ENCODE peak calls at places on chromosomes 5 and 9, in six cellular contexts. One of them, this sample, is unnamed.
A peak's percentile ranks its signal among the peaks of the same experiment; 100 is the strongest.

GRCh38 chr9:131856105-131856504 is 116.2 kb upstream of the RAPGEF1 start:
- DNase-seq in upper lobe of left lung: no peak
- DNase-seq in Peyer's patch: no peak
- DNase-seq in gastrocnemius medialis: no peak
- DNase-seq in prostate gland: no peak
- DNase-seq in transverse colon: no peak
- DNase-seq in this sample: no peak

GRCh38 chr9:126616521-126616976 is 2.8 kb downstream of the LMX1B start:
- DNase-seq in prostate gland: no peak
- DNase-seq in Peyer's patch: no peak
- DNase-seq in gastrocnemius medialis: no peak
- DNase-seq in upper lobe of left lung: no peak
- DNase-seq in transverse colon: no peak
- DNase-seq in this sample: no peak

GRCh38 chr5:80492741-80493140 is 4.8 kb downstream of the FAM151B start:
- DNase-seq in gastrocnemius medialis: no peak
- DNase-seq in Peyer's patch: no peak
- DNase-seq in transverse colon: no peak
- DNase-seq in upper lobe of left lung: no peak
- DNase-seq in prostate gland: no peak
- DNase-seq in this sample: no peak

GRCh38 chr9:127980056-127980705 is 608 bp downstream of the EEIG1 start:
- DNase-seq in prostate gland: peak; percentile 62
- DNase-seq in gastrocnemius medialis: no peak
- DNase-seq in Peyer's patch: peak; percentile 87
- DNase-seq in transverse colon: peak; percentile 79
- DNase-seq in upper lobe of left lung: peak; percentile 93
- DNase-seq in this sample: no peak

GRCh38 chr5:73307645-73308346 is 134.8 kb downstream of the TMEM174 start:
- DNase-seq in Peyer's patch: no peak
- DNase-seq in gastrocnemius medialis: no peak
- DNase-seq in transverse colon: no peak
- DNase-seq in upper lobe of left lung: no peak
- DNase-seq in prostate gland: no peak
- DNase-seq in this sample: no peak

GRCh38 chr5:81425569-81425968 is 31.6 kb upstream of the ACOT12 start:
- DNase-seq in Peyer's patch: no peak
- DNase-seq in prostate gland: no peak
- DNase-seq in transverse colon: no peak
- DNase-seq in gastrocnemius medialis: no peak
- DNase-seq in upper lobe of left lung: no peak
- DNase-seq in this sample: no peak

GRCh38 chr5:115986358-115986757 is 24.1 kb downstream of the LVRN start:
- DNase-seq in prostate gland: no peak
- DNase-seq in transverse colon: no peak
- DNase-seq in gastrocnemius medialis: no peak
- DNase-seq in upper lobe of left lung: no peak
- DNase-seq in Peyer's patch: no peak
- DNase-seq in this sample: no peak

GRCh38 chr5:148807845-148808244 is 18.6 kb upstream of the ADRB2 start:
- DNase-seq in prostate gland: no peak
- DNase-seq in upper lobe of left lung: no peak
- DNase-seq in transverse colon: peak; percentile 19
- DNase-seq in gastrocnemius medialis: no peak
- DNase-seq in Peyer's patch: no peak
- DNase-seq in this sample: no peak

GRCh38 chr9:14238518-14238917 is 75.4 kb downstream of the NFIB start:
- DNase-seq in Peyer's patch: no peak
- DNase-seq in prostate gland: peak; percentile 17
- DNase-seq in upper lobe of left lung: no peak
- DNase-seq in gastrocnemius medialis: no peak
- DNase-seq in transverse colon: no peak
- DNase-seq in this sample: no peak

GRCh38 chr9:119667163-119667562 is 297.9 kb upstream of the BRINP1 start:
- DNase-seq in Peyer's patch: no peak
- DNase-seq in gastrocnemius medialis: no peak
- DNase-seq in transverse colon: no peak
- DNase-seq in upper lobe of left lung: no peak
- DNase-seq in prostate gland: no peak
- DNase-seq in this sample: no peak

GRCh38 chr5:89301572-89302025 is 418.6 kb upstream of the MEF2C start:
- DNase-seq in transverse colon: peak; percentile 9
- DNase-seq in gastrocnemius medialis: no peak
- DNase-seq in upper lobe of left lung: no peak
- DNase-seq in prostate gland: no peak
- DNase-seq in Peyer's patch: no peak
- DNase-seq in this sample: no peak
- TF ChIP-seq POLR2A in transverse colon: no peak
- TF ChIP-seq POLR2A in gastrocnemius medialis: no peak
- TF ChIP-seq POLR2A in upper lobe of left lung: no peak
- TF ChIP-seq POLR2A in prostate gland: no peak
- TF ChIP-seq POLR2A in Peyer's patch: no peak
- TF ChIP-seq POLR2A in this sample: no peak

DNA sequence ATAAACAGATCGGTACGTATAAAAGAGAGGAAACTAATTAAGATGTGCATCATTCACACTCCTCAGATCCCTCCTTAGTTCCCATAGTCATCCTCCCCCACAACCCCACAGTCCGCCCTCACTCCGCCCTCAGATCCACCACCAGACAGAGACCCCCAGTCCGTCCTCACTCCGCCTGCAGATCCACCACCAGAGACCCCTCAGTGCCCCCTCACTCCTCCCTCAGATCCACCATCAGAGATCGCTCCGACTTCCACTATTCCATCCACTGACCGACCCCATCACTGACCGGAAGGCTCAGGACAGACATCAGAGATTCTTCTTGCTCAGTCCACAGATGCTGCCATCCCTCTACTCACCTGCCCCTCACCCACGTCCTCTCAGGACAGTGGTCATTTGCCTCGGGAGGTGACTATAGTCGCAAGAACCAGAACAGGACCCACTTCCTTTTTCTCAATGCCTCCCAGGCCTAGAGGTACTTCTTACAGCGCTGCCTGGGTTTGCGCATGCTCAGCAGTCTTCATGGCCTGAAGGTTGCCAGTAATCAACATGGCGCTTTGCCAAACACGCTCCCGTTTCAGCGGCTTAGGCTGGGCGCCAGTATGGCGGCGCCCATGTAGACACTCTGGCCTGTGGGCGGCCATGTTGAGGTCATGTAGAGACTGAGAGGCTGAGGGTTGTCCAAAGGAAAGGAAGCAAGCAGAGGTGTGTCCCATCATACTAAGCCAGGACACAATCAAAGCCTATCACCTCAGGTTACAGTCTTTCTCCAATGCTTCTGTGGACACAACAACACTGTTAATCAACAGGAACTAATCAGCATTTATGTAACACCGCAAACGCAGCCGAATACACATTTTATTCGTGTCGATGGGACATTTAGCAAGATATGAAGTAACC is at the start of gene ZNF484:
- DNase-seq in Peyer's patch: peak; percentile 100
- DNase-seq in transverse colon: peak; percentile 99
- DNase-seq in prostate gland: peak; percentile 92
- DNase-seq in gastrocnemius medialis: peak; percentile 90
- DNase-seq in upper lobe of left lung: peak; percentile 93
- DNase-seq in this sample: peak; percentile 80
- TF ChIP-seq POLR2A in Peyer's patch: peak; percentile 32
- TF ChIP-seq POLR2A in transverse colon: peak; percentile 72
- TF ChIP-seq POLR2A in prostate gland: no peak
- TF ChIP-seq POLR2A in gastrocnemius medialis: no peak
- TF ChIP-seq POLR2A in upper lobe of left lung: no peak
- TF ChIP-seq POLR2A in this sample: peak; percentile 34

DNA sequence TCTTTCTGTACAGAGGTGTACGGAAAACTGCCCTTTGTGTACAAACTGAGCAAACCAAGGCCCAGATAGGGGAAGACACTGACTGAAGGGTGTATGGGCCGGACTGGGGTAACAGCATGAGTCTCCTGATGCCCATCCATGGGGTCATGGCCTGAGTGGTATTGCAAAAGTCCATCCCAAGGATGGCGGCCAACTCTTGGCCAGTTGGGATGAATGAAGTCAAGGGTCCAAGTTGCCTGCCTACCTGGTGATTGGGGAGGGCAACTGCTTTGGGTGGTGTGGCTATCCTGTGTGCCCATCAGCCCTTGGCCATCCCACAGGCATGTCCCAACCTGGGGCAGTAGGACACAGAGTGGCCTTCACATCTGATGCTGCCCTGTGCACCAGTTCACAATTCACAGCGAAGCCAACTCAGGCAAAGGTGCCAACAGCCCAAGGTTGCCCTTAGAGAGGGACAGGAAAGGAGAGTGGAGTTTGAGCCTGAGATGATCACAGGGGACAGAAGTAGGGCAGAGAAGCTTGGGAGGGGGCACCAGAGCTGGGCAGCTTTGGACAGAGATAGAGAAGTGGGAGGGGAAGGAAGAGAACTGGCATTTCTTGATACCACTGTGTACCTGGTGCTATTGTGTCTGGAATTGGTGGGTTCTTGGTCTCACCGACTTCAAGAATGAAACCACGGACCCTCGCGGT is 46.6 kb downstream of the COL15A1 start:
- DNase-seq in prostate gland: no peak
- DNase-seq in Peyer's patch: no peak
- DNase-seq in upper lobe of left lung: no peak
- DNase-seq in gastrocnemius medialis: no peak
- DNase-seq in transverse colon: no peak
- DNase-seq in this sample: no peak
- TF ChIP-seq POLR2A in prostate gland: no peak
- TF ChIP-seq POLR2A in Peyer's patch: no peak
- TF ChIP-seq POLR2A in upper lobe of left lung: no peak
- TF ChIP-seq POLR2A in gastrocnemius medialis: no peak
- TF ChIP-seq POLR2A in transverse colon: no peak
- TF ChIP-seq POLR2A in this sample: no peak

GRCh38 chr5:143434261-143435206 is 31.0 kb upstream of the NR3C1 start:
- DNase-seq in Peyer's patch: peak; percentile 74
- DNase-seq in upper lobe of left lung: no peak
- DNase-seq in transverse colon: no peak
- DNase-seq in gastrocnemius medialis: peak; percentile 3
- DNase-seq in prostate gland: no peak
- DNase-seq in this sample: no peak
- TF ChIP-seq POLR2A in Peyer's patch: no peak
- TF ChIP-seq POLR2A in upper lobe of left lung: no peak
- TF ChIP-seq POLR2A in transverse colon: no peak
- TF ChIP-seq POLR2A in gastrocnemius medialis: no peak
- TF ChIP-seq POLR2A in prostate gland: no peak
- TF ChIP-seq POLR2A in this sample: no peak

GRCh38 chr5:177446184-177447065 is at the start of gene PRR7:
- DNase-seq in transverse colon: peak; percentile 67
- DNase-seq in upper lobe of left lung: peak; percentile 96
- DNase-seq in prostate gland: peak; percentile 51
- DNase-seq in Peyer's patch: peak; percentile 85
- DNase-seq in gastrocnemius medialis: no peak
- DNase-seq in this sample: peak; percentile 80
- TF ChIP-seq POLR2A in transverse colon: peak; percentile 40
- TF ChIP-seq POLR2A in upper lobe of left lung: no peak
- TF ChIP-seq POLR2A in prostate gland: no peak
- TF ChIP-seq POLR2A in Peyer's patch: no peak
- TF ChIP-seq POLR2A in gastrocnemius medialis: no peak
- TF ChIP-seq POLR2A in this sample: peak; percentile 13

GRCh38 chr5:179613460-179614071 is 9.9 kb downstream of the HNRNPH1 start:
- DNase-seq in Peyer's patch: no peak
- DNase-seq in gastrocnemius medialis: no peak
- DNase-seq in prostate gland: no peak
- DNase-seq in upper lobe of left lung: no peak
- DNase-seq in transverse colon: no peak
- DNase-seq in this sample: no peak
- TF ChIP-seq POLR2A in Peyer's patch: no peak
- TF ChIP-seq POLR2A in gastrocnemius medialis: no peak
- TF ChIP-seq POLR2A in prostate gland: no peak
- TF ChIP-seq POLR2A in upper lobe of left lung: no peak
- TF ChIP-seq POLR2A in transverse colon: no peak
- TF ChIP-seq POLR2A in this sample: no peak

DNA sequence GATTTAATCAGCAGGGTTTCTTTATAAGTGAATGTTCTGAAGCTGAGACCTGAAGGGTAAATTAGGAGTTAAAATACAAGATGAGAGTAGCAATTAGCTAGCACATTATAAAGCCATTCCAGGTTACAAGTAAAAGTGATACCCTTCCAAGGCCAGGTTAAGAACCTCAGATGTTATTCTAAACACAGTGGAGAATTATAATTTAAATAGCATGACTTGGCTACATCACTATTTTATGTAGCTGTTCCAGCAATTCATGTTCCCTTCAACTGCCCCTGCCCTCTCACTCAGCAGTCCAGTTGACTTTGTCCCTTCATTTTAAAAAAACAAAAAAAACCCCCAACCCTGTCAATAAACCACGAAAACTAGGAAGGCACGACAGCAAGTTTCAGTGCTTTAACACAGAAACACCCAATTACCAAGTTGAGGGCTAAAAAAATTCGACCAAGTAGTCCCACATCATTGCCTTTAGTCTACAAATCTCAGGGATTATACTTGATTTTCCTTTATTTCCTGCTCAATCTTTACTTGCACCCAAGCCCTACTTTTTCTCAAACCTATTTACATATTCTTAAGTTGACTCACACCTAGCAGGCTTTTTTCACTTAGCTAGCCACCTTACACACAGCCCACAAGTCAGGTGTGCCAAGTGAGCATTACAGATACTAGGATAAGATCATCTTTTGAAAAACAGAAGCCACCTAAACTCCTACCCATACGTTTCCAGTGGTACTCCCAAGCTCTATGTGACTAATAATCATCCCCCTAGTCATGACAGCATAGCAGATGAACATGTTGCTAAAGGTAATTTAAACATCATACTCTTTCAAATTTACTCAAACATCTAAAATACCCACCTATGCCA is 3.4 kb downstream of the RPL37 start:
- DNase-seq in transverse colon: no peak
- DNase-seq in gastrocnemius medialis: no peak
- DNase-seq in prostate gland: no peak
- DNase-seq in upper lobe of left lung: no peak
- DNase-seq in Peyer's patch: no peak
- DNase-seq in this sample: no peak
- TF ChIP-seq POLR2A in transverse colon: no peak
- TF ChIP-seq POLR2A in gastrocnemius medialis: no peak
- TF ChIP-seq POLR2A in prostate gland: no peak
- TF ChIP-seq POLR2A in upper lobe of left lung: no peak
- TF ChIP-seq POLR2A in Peyer's patch: no peak
- TF ChIP-seq POLR2A in this sample: no peak

GRCh38 chr5:172444110-172444510 is 10.2 kb downstream of the SH3PXD2B start:
- DNase-seq in prostate gland: no peak
- DNase-seq in Peyer's patch: peak; percentile 29
- DNase-seq in gastrocnemius medialis: no peak
- DNase-seq in transverse colon: no peak
- DNase-seq in upper lobe of left lung: no peak
- DNase-seq in this sample: no peak

GRCh38 chr5:172441262-172441751 is 13.0 kb downstream of the SH3PXD2B start:
- DNase-seq in prostate gland: no peak
- DNase-seq in gastrocnemius medialis: no peak
- DNase-seq in Peyer's patch: no peak
- DNase-seq in upper lobe of left lung: no peak
- DNase-seq in transverse colon: no peak
- DNase-seq in this sample: no peak

GRCh38 chr5:172442592-172442991 is 11.7 kb downstream of the SH3PXD2B start:
- DNase-seq in prostate gland: no peak
- DNase-seq in gastrocnemius medialis: no peak
- DNase-seq in transverse colon: no peak
- DNase-seq in upper lobe of left lung: no peak
- DNase-seq in Peyer's patch: no peak
- DNase-seq in this sample: no peak

GRCh38 chr5:172444626-172445365 is 9.5 kb downstream of the SH3PXD2B start:
- DNase-seq in Peyer's patch: peak; percentile 45
- DNase-seq in prostate gland: no peak
- DNase-seq in transverse colon: no peak
- DNase-seq in upper lobe of left lung: no peak
- DNase-seq in gastrocnemius medialis: no peak
- DNase-seq in this sample: no peak

GRCh38 chr5:172443441-172444109 is 10.8 kb downstream of the SH3PXD2B start:
- DNase-seq in prostate gland: peak; percentile 61
- DNase-seq in upper lobe of left lung: no peak
- DNase-seq in gastrocnemius medialis: peak; percentile 76
- DNase-seq in Peyer's patch: peak; percentile 79
- DNase-seq in transverse colon: peak; percentile 73
- DNase-seq in this sample: peak; percentile 70
- TF ChIP-seq POLR2A in prostate gland: no peak
- TF ChIP-seq POLR2A in upper lobe of left lung: no peak
- TF ChIP-seq POLR2A in gastrocnemius medialis: no peak
- TF ChIP-seq POLR2A in Peyer's patch: no peak
- TF ChIP-seq POLR2A in transverse colon: no peak
- TF ChIP-seq POLR2A in this sample: no peak